ENCODE peak calls at places on chromosomes 12 and 14, in ten cellular contexts. M is PC-3, P is astrocyte of the spinal cord, K is GM06990, I is epithelial cell of esophagus, X is HFFc6, B is choroid plexus epithelial cell, O is neural crest cell, L is neural progenitor cell, Z is mammary epithelial cell. Y is an unnamed sample.

GRCh38 chr12:1692221-1692620 is 1.4 kb downstream of the ADIPOR2 start:
- DNase-seq in Z (no peak), K (no peak), P (no peak), X (no peak), O (no peak), L (no peak), B (no peak), I (no peak), M (no peak), Y (no peak)

GRCh38 chr14:85131523-85131922 is 398.4 kb upstream of the FLRT2 start:
- DNase-seq in X (no peak), M (peak), Z (peak), B (no peak), P (no peak), O (no peak), L (peak), K (no peak), I (peak), Y (no peak)

GRCh38 chr14:80959448-80960006 is 4.1 kb downstream of the TSHR start:
- DNase-seq in P (no peak), O (no peak), M (no peak), B (peak), Z (no peak), K (peak), I (no peak), X (no peak), L (no peak), Y (no peak)

GRCh38 chr14:104939666-104940410 is 15.2 kb downstream of the PLD4 start:
- DNase-seq in Z (no peak), P (no peak), X (no peak), M (no peak), L (no peak), B (no peak), O (no peak), K (no peak), I (no peak), Y (no peak)

GRCh38 chr14:76407449-76408150 is 31.7 kb downstream of the ESRRB start:
- DNase-seq in I (no peak), P (no peak), L (no peak), K (no peak), B (no peak), Z (no peak), O (no peak), X (no peak), M (no peak), Y (no peak)

GRCh38 chr12:83015390-83016225 is 328.9 kb downstream of the TMTC2 start:
- DNase-seq in I (no peak), L (no peak), M (no peak), O (no peak), B (peak), K (no peak), Z (no peak), X (peak), P (peak), Y (peak)

GRCh38 chr14:104688755-104689619 is at the start of gene INF2:
- DNase-seq in P (peak), M (peak), O (no peak), I (peak), B (peak), K (peak), L (peak), X (no peak), Z (peak), Y (no peak)

GRCh38 chr12:124390442-124391116 is 95.7 kb downstream of the RFLNA start:
- DNase-seq in O (no peak), Z (no peak), K (peak), P (peak), L (no peak), B (peak), M (peak), I (peak), X (peak), Y (no peak)

GRCh38 chr12:48973992-48974673 is 2.6 kb upstream of the WNT10B start:
- DNase-seq in I (no peak), K (no peak), M (no peak), X (peak), L (peak), O (peak), B (peak), P (peak), Z (no peak), Y (no peak)

GRCh38 chr12:53670308-53670707 is 5.6 kb downstream of the ATP5MC2 start:
- DNase-seq in L (no peak), P (no peak), K (no peak), B (peak), M (no peak), X (no peak), I (no peak), O (no peak), Z (no peak), Y (no peak)

GRCh38 chr12:109645194-109645593 is 68.4 kb upstream of the FAM222A start:
- DNase-seq in I (no peak), K (no peak), B (no peak), O (no peak), P (no peak), L (no peak), Z (no peak), M (no peak), X (no peak), Y (no peak)

GRCh38 chr12:34205401-34205800 is 183.1 kb downstream of the ALG10 start:
- DNase-seq in K (no peak), M (no peak), P (no peak), B (no peak), X (no peak), O (no peak), Z (no peak), I (no peak), L (no peak), Y (no peak)

GRCh38 chr12:113894717-113895116 is 71.4 kb downstream of the RBM19 start:
- DNase-seq in X (no peak), P (no peak), I (no peak), B (no peak), O (no peak), K (no peak), M (no peak), Z (no peak), L (no peak), Y (no peak)

GRCh38 chr12:20220339-20220738 is 148.0 kb upstream of the PDE3A start:
- DNase-seq in O (no peak), B (peak), P (peak), K (no peak), L (peak), Z (no peak), X (no peak), I (peak), M (peak), Y (peak)

GRCh38 chr12:107884769-107885694 is 110.5 kb downstream of the ASCL4 start:
- DNase-seq in M (peak), B (peak), L (peak), X (peak), I (peak), Z (peak), O (peak), P (peak), K (peak), Y (peak)

GRCh38 chr12:6323340-6323994 is 13.0 kb downstream of the PLEKHG6 start:
- DNase-seq in L (peak), K (peak), Z (peak), B (peak), X (peak), P (peak), I (peak), O (peak), M (peak), Y (peak)

GRCh38 chr14:39395555-39396254 is 36.5 kb downstream of the FBXO33 start:
- DNase-seq in B (peak), I (peak), Z (peak), P (peak), K (peak), O (no peak), L (no peak), M (peak), X (no peak), Y (no peak)

GRCh38 chr14:69715725-69716482 is 51.0 kb upstream of the SRSF5 start:
- DNase-seq in P (peak), I (peak), X (peak), L (no peak), B (peak), Z (peak), O (no peak), K (no peak), M (no peak), Y (peak)

GRCh38 chr14:90136904-90137303 is 75.1 kb downstream of the KCNK13 start:
- DNase-seq in I (no peak), X (no peak), B (no peak), P (no peak), Z (no peak), M (peak), O (no peak), L (no peak), K (no peak), Y (no peak)

GRCh38 chr12:69610126-69610525 is 581 bp downstream of the LRRC10 start:
- DNase-seq in B (no peak), K (no peak), M (no peak), O (no peak), Z (no peak), I (no peak), P (no peak), X (no peak), L (no peak), Y (no peak)

GRCh38 chr14:73714656-73715081 is 485 bp upstream of the PNMA1 start:
- DNase-seq in X (no peak), L (no peak), B (no peak), O (no peak), M (peak), I (no peak), P (peak), Z (no peak), K (no peak), Y (no peak)

GRCh38 chr14:53953828-53954550 is 2.6 kb downstream of the BMP4 start:
- DNase-seq in O (no peak), X (peak), L (peak), I (peak), K (peak), B (peak), Z (peak), P (peak), M (peak), Y (no peak)

GRCh38 chr12:112381421-112381897 is 772 bp downstream of the HECTD4 start:
- DNase-seq in Z (peak), K (peak), X (no peak), L (peak), I (peak), M (peak), P (no peak), O (peak), B (peak), Y (no peak)

GRCh38 chr14:28406181-28406580 is 360.4 kb upstream of the FOXG1 start:
- DNase-seq in K (no peak), Z (no peak), B (peak), L (no peak), X (no peak), I (no peak), P (peak), M (peak), O (no peak), Y (peak)

GRCh38 chr12:105960319-105961076 is 178.3 kb downstream of the NUAK1 start:
- DNase-seq in O (no peak), X (no peak), P (peak), K (no peak), I (peak), M (peak), Z (peak), B (peak), L (no peak), Y (no peak)

GRCh38 chr12:48017496-48017895 is 13.2 kb upstream of the COL2A1 start:
- DNase-seq in Z (no peak), K (no peak), M (no peak), O (no peak), B (no peak), X (no peak), L (peak), I (no peak), P (no peak), Y (no peak)

GRCh38 chr12:3135522-3136461 is 58.6 kb downstream of the TSPAN9 start:
- DNase-seq in L (peak), M (peak), B (peak), X (peak), K (peak), I (peak), Z (peak), O (peak), P (peak), Y (peak)

GRCh38 chr14:101122855-101123129 is 219.3 kb upstream of the RTL1 start:
- DNase-seq in K (no peak), X (no peak), Z (no peak), I (no peak), M (no peak), P (no peak), B (no peak), L (no peak), O (no peak), Y (no peak)

GRCh38 chr12:113194971-113195391 is 9.5 kb downstream of the RITA1 start:
- DNase-seq in K (no peak), X (peak), B (peak), I (no peak), L (peak), M (no peak), P (peak), Z (no peak), O (no peak), Y (peak)

GRCh38 chr14:72699852-72700257 is 194.0 kb downstream of the DPF3 start:
- DNase-seq in K (no peak), I (peak), B (peak), X (peak), O (no peak), Z (peak), M (no peak), P (peak), L (no peak), Y (no peak)

GRCh38 chr14:20714593-20715250 is 26.2 kb downstream of the ANG start:
- DNase-seq in K (no peak), O (no peak), X (no peak), L (no peak), M (peak), B (peak), Z (peak), I (peak), P (peak), Y (peak)

GRCh38 chr12:14629832-14630688 is 62.4 kb upstream of the PLBD1 start:
- DNase-seq in P (peak), Z (peak), I (peak), M (peak), O (peak), X (peak), K (no peak), L (peak), B (peak), Y (peak)

GRCh38 chr12:126069549-126070165 is 1004.4 kb downstream of the AACS start:
- DNase-seq in L (peak), P (peak), K (no peak), I (peak), B (peak), O (peak), Z (peak), X (peak), M (peak), Y (peak)

GRCh38 chr12:52884526-52885293 is 20.2 kb downstream of the KRT8 start:
- DNase-seq in O (peak), P (peak), I (peak), M (peak), L (peak), B (peak), K (no peak), Z (no peak), X (peak), Y (no peak)

GRCh38 chr12:85803923-85804322 is 32.3 kb downstream of the RASSF9 start:
- DNase-seq in X (no peak), L (no peak), I (no peak), B (no peak), O (no peak), Z (no peak), P (no peak), M (no peak), K (no peak), Y (no peak)

GRCh38 chr12:105804591-105805265 is 334.0 kb downstream of the NUAK1 start:
- DNase-seq in B (no peak), O (no peak), K (no peak), I (no peak), P (no peak), X (no peak), Z (no peak), L (no peak), M (no peak), Y (no peak)

GRCh38 chr12:129106772-129107171 is 253.5 kb downstream of the GLT1D1 start:
- DNase-seq in L (no peak), B (no peak), K (no peak), M (no peak), O (no peak), P (no peak), X (no peak), Z (no peak), I (no peak), Y (no peak)

GRCh38 chr12:30696486-30696885 is 817 bp upstream of the IPO8 start:
- DNase-seq in O (no peak), Z (no peak), I (no peak), K (peak), L (peak), B (no peak), M (no peak), P (no peak), X (no peak), Y (no peak)

GRCh38 chr12:132429932-132430643 is 59.9 kb upstream of the FBRSL1 start:
- DNase-seq in X (no peak), P (no peak), M (peak), O (no peak), B (peak), I (peak), Z (peak), L (peak), K (peak), Y (no peak)

GRCh38 chr12:57138526-57139272 is 8.7 kb downstream of the LRP1-AS start:
- DNase-seq in X (no peak), Z (no peak), M (no peak), L (no peak), P (no peak), O (no peak), I (no peak), B (no peak), K (no peak), Y (no peak)

GRCh38 chr14:63045234-63045611 is at the start of gene KCNH5:
- DNase-seq in B (peak), Z (peak), K (peak), X (no peak), O (no peak), P (peak), L (peak), I (peak), M (peak), Y (no peak)

GRCh38 chr14:63045612-63046320 is 508 bp upstream of the KCNH5 start:
- DNase-seq in B (peak), M (no peak), O (peak), Z (peak), P (peak), X (no peak), K (no peak), L (peak), I (peak), Y (peak)

GRCh38 chr14:63039800-63040380 is 5.4 kb downstream of the KCNH5 start:
- DNase-seq in X (peak), Z (peak), I (peak), P (peak), L (peak), K (no peak), O (no peak), B (peak), M (peak), Y (peak)
- TF ChIP-seq CTCF in X (peak), Z (peak), I (peak), P (peak), L (peak), K (peak), O (peak), B (peak), M (peak), Y (peak)

GRCh38 chr12:51004504-51004903 is 21.7 kb downstream of the SLC11A2 start:
- DNase-seq in L (no peak), Z (no peak), P (no peak), K (no peak), B (no peak), O (no peak), M (no peak), I (no peak), X (no peak), Y (no peak)
- TF ChIP-seq CTCF in L (no peak), Z (no peak), P (no peak), K (no peak), B (no peak), O (no peak), M (no peak), I (no peak), X (no peak), Y (no peak)

GRCh38 chr14:59870277-59871165 is at the start of gene RTN1:
- DNase-seq in P (peak), X (no peak), M (peak), I (peak), L (peak), Z (peak), B (peak), O (peak), K (peak), Y (no peak)
- TF ChIP-seq CTCF in P (no peak), X (no peak), M (peak), I (peak), L (no peak), Z (no peak), B (no peak), O (no peak), K (no peak), Y (no peak)

GRCh38 chr14:36254020-36254614 is 66.3 kb downstream of the MBIP start:
- DNase-seq in X (peak), M (peak), B (peak), L (peak), O (no peak), Z (peak), K (no peak), I (peak), P (no peak), Y (no peak)
- TF ChIP-seq CTCF in X (peak), M (peak), B (peak), L (peak), O (no peak), Z (peak), K (no peak), I (peak), P (peak), Y (peak)

GRCh38 chr12:46950116-46950515 is 124.3 kb upstream of the SLC38A4 start:
- DNase-seq in M (peak), P (no peak), L (no peak), B (no peak), K (no peak), I (peak), O (no peak), Z (peak), X (peak), Y (no peak)
- TF ChIP-seq CTCF in M (no peak), P (no peak), L (no peak), B (no peak), K (no peak), I (no peak), O (no peak), Z (no peak), X (no peak), Y (no peak)

GRCh38 chr14:71433303-71433702 is 498.9 kb upstream of the RGS6 start:
- DNase-seq in O (no peak), L (no peak), K (no peak), X (no peak), B (no peak), P (no peak), I (no peak), M (no peak), Z (no peak), Y (no peak)

GRCh38 chr14:71439247-71439646 is 493.0 kb upstream of the RGS6 start:
- DNase-seq in K (no peak), I (no peak), M (no peak), B (no peak), P (no peak), O (no peak), Z (no peak), L (no peak), X (no peak), Y (no peak)

GRCh38 chr14:71441142-71441541 is 491.1 kb upstream of the RGS6 start:
- DNase-seq in K (no peak), M (no peak), X (no peak), I (no peak), L (no peak), O (no peak), P (no peak), Z (no peak), B (no peak), Y (no peak)

GRCh38 chr14:71438684-71439083 is 493.5 kb upstream of the RGS6 start:
- DNase-seq in K (no peak), O (no peak), M (peak), I (no peak), L (no peak), P (peak), Z (peak), B (peak), X (no peak), Y (peak)

GRCh38 chr14:71437870-71438269 is 494.4 kb upstream of the RGS6 start:
- DNase-seq in P (peak), K (no peak), O (no peak), X (peak), M (peak), Z (no peak), L (no peak), I (peak), B (no peak), Y (no peak)
- TF ChIP-seq CTCF in P (no peak), K (no peak), O (no peak), X (no peak), M (no peak), Z (no peak), L (no peak), I (no peak), B (no peak), Y (no peak)

GRCh38 chr14:92403981-92404380 is 81.0 kb downstream of the SLC24A4 start:
- DNase-seq in B (no peak), K (no peak), M (no peak), P (no peak), Z (no peak), X (no peak), L (no peak), O (no peak), I (no peak), Y (no peak)
- TF ChIP-seq CTCF in B (no peak), K (no peak), M (no peak), P (no peak), Z (no peak), X (no peak), L (no peak), O (no peak), I (no peak), Y (no peak)

DNA sequence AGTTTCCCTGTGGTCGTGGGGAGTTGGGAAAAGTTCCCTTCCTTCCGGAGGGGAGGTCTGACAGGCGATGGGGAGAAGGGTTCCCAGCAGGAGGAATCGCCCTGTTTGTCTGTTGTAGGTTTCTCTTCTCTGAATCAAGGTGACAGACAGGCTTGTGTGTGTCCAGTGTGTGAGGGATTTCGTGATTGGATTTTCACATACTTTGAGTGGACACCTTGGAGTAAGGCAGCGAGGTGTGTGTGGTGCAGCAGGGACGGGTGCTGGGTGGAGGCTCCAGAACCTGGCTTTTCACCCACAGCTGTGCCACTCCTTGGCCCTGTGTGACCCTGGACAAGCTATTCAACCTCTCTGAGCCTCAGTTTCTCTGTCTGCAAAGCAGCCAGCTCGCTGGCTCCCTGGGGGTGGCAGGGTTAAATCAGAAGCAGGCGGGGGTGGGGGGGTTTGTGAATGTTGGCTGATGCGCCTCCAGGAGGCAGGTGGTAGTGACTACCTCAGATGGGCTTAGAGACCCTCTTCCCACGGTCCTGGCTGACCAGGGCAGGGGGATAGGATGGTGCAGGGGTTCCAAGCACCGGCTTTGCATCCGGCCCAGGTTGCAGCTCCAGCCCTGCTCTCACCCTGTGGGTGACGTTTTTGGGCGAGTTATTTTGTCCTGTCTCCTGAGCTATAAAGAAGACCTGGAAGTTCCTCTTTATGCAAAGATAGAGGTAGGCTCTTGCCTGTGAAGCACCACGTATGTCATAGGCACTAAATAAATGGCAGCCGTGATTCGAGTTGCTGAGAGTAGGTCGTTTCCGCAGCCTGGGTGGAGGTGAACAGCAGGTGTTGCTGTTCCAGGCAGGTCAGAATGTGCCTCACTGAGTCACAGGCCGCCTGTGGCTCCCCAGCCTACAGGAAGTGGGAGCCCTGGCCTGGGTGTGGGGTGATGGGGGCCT is 687 bp downstream of the BDKRB2 start:
- DNase-seq in I (peak), B (no peak), K (no peak), M (no peak), L (no peak), X (no peak), Z (peak), P (no peak), O (no peak), Y (no peak)
- TF ChIP-seq CTCF in I (peak), B (no peak), K (no peak), M (no peak), L (no peak), X (no peak), Z (no peak), P (no peak), O (no peak), Y (no peak)